ENCODE peak calls at places on chromosomes 1 and 21, in six cellular contexts. One of them, this sample, is unnamed. For H3K4me1, the result is how much of the 10 kb centered on the place peaks cover.

GRCh38 chr1:31013187-31013864 is 52.2 kb downstream of the PUM1 start:
- DNase-seq in GM12878: no peak
- DNase-seq in K562: no peak
- DNase-seq in HCT116: no peak
- DNase-seq in H1: no peak
- DNase-seq in HepG2: peak
- DNase-seq in this sample: no peak

GRCh38 chr1:151314137-151314875 is 12.9 kb downstream of the PI4KB start:
- DNase-seq in K562: no peak
- DNase-seq in HepG2: peak
- DNase-seq in HCT116: no peak
- DNase-seq in GM12878: no peak
- DNase-seq in H1: no peak
- DNase-seq in this sample: no peak

GRCh38 chr1:99005142-99005491 is 456 bp upstream of the PLPPR5 start:
- DNase-seq in K562: no peak
- DNase-seq in GM12878: no peak
- DNase-seq in HCT116: no peak
- DNase-seq in H1: no peak
- DNase-seq in HepG2: no peak
- DNase-seq in this sample: no peak

GRCh38 chr1:217418241-217418840 is 212.5 kb downstream of the GPATCH2 start:
- DNase-seq in GM12878: no peak
- DNase-seq in K562: no peak
- DNase-seq in H1: no peak
- DNase-seq in HCT116: no peak
- DNase-seq in HepG2: no peak
- DNase-seq in this sample: no peak

GRCh38 chr1:1291611-1292441 is 11.6 kb downstream of the SCNN1D start:
- DNase-seq in HCT116: no peak
- DNase-seq in H1: no peak
- DNase-seq in K562: peak
- DNase-seq in GM12878: no peak
- DNase-seq in HepG2: peak
- DNase-seq in this sample: no peak

GRCh38 chr1:208174736-208175507 is 69.3 kb downstream of the PLXNA2 start:
- DNase-seq in GM12878: no peak
- DNase-seq in H1: no peak
- DNase-seq in K562: no peak
- DNase-seq in HepG2: peak
- DNase-seq in HCT116: no peak
- DNase-seq in this sample: no peak

GRCh38 chr1:229271448-229272120 is 673 bp downstream of the RAB4A start:
- DNase-seq in GM12878: no peak
- DNase-seq in HCT116: no peak
- DNase-seq in H1: no peak
- DNase-seq in HepG2: peak
- DNase-seq in K562: no peak
- DNase-seq in this sample: no peak

GRCh38 chr1:78237364-78237916 is 191.7 kb downstream of the GIPC2 start:
- DNase-seq in HCT116: no peak
- DNase-seq in GM12878: no peak
- DNase-seq in H1: peak
- DNase-seq in K562: no peak
- DNase-seq in HepG2: no peak
- DNase-seq in this sample: peak

GRCh38 chr1:167708940-167709389 is 12.8 kb upstream of the MPZL1 start:
- DNase-seq in GM12878: peak
- DNase-seq in K562: no peak
- DNase-seq in HepG2: no peak
- DNase-seq in H1: no peak
- DNase-seq in HCT116: no peak
- DNase-seq in this sample: no peak

GRCh38 chr1:11893907-11894251 is 32.3 kb downstream of the KIAA2013 start:
- DNase-seq in GM12878: no peak
- DNase-seq in HepG2: peak
- DNase-seq in HCT116: peak
- DNase-seq in H1: no peak
- DNase-seq in K562: peak
- DNase-seq in this sample: no peak

GRCh38 chr21:43467785-43468184 is 40.9 kb upstream of the SIK1 start:
- DNase-seq in HepG2: no peak
- DNase-seq in H1: no peak
- DNase-seq in GM12878: no peak
- DNase-seq in HCT116: no peak
- DNase-seq in K562: no peak
- DNase-seq in this sample: no peak

GRCh38 chr1:205410581-205411298 is 11.1 kb downstream of the LEMD1 start:
- DNase-seq in K562: no peak
- DNase-seq in GM12878: no peak
- DNase-seq in HCT116: no peak
- DNase-seq in HepG2: no peak
- DNase-seq in H1: no peak
- DNase-seq in this sample: no peak

GRCh38 chr1:74785944-74786343 is 53.0 kb downstream of the TYW3 start:
- DNase-seq in H1: no peak
- DNase-seq in GM12878: no peak
- DNase-seq in HCT116: no peak
- DNase-seq in K562: no peak
- DNase-seq in HepG2: no peak
- DNase-seq in this sample: no peak

GRCh38 chr1:108316545-108316944 is 72.7 kb upstream of the NBPF4 start:
- DNase-seq in HCT116: peak
- DNase-seq in HepG2: peak
- DNase-seq in GM12878: no peak
- DNase-seq in K562: no peak
- DNase-seq in H1: no peak
- DNase-seq in this sample: peak

GRCh38 chr1:224513787-224514209 is 79.2 kb upstream of the WDR26 start:
- DNase-seq in GM12878: no peak
- DNase-seq in HepG2: peak
- DNase-seq in H1: no peak
- DNase-seq in HCT116: peak
- DNase-seq in K562: peak
- DNase-seq in this sample: peak

GRCh38 chr1:67555487-67556296 is 125.5 kb upstream of the SERBP1 start:
- DNase-seq in GM12878: no peak
- DNase-seq in K562: no peak
- DNase-seq in HepG2: no peak
- DNase-seq in H1: no peak
- DNase-seq in HCT116: no peak
- DNase-seq in this sample: no peak

GRCh38 chr1:231337043-231337471 is 595 bp downstream of the EXOC8 start:
- DNase-seq in GM12878: no peak
- DNase-seq in H1: no peak
- DNase-seq in HCT116: no peak
- DNase-seq in HepG2: no peak
- DNase-seq in K562: peak
- DNase-seq in this sample: no peak

GRCh38 chr1:51190996-51191395 is 45.1 kb upstream of the RNF11 start:
- DNase-seq in H1: no peak
- DNase-seq in GM12878: no peak
- DNase-seq in HepG2: no peak
- DNase-seq in HCT116: no peak
- DNase-seq in K562: no peak
- DNase-seq in this sample: no peak

GRCh38 chr1:19889656-19890055 is 7.5 kb downstream of the OTUD3 start:
- DNase-seq in K562: no peak
- DNase-seq in HepG2: no peak
- DNase-seq in HCT116: no peak
- DNase-seq in GM12878: no peak
- DNase-seq in H1: no peak
- DNase-seq in this sample: no peak

GRCh38 chr21:31872072-31872451 is 758 bp upstream of the HUNK start:
- DNase-seq in GM12878: no peak
- DNase-seq in K562: no peak
- DNase-seq in H1: no peak
- DNase-seq in HepG2: no peak
- DNase-seq in HCT116: no peak
- DNase-seq in this sample: no peak

GRCh38 chr21:34881421-34881820 is 167.7 kb downstream of the RUNX1 start:
- DNase-seq in HCT116: no peak
- DNase-seq in K562: no peak
- DNase-seq in HepG2: no peak
- DNase-seq in GM12878: no peak
- DNase-seq in H1: no peak
- DNase-seq in this sample: no peak
- TF ChIP-seq ZNF274 in HCT116: no peak
- TF ChIP-seq ZNF274 in K562: no peak
- TF ChIP-seq ZNF274 in HepG2: no peak
- TF ChIP-seq ZNF274 in GM12878: no peak
- TF ChIP-seq ZNF274 in H1: no peak
- TF ChIP-seq ZNF274 in this sample: no peak

GRCh38 chr1:193110864-193111263 is 5.7 kb upstream of the GLRX2 start:
- DNase-seq in K562: no peak
- DNase-seq in HepG2: no peak
- DNase-seq in GM12878: no peak
- DNase-seq in H1: no peak
- DNase-seq in HCT116: no peak
- DNase-seq in this sample: no peak

GRCh38 chr1:193113258-193113991 is 8.2 kb upstream of the GLRX2 start:
- DNase-seq in K562: peak
- DNase-seq in GM12878: no peak
- DNase-seq in HCT116: no peak
- DNase-seq in HepG2: no peak
- DNase-seq in H1: no peak
- DNase-seq in this sample: no peak

GRCh38 chr1:193109619-193110018 is 4.4 kb upstream of the GLRX2 start:
- DNase-seq in HCT116: no peak
- DNase-seq in HepG2: peak
- DNase-seq in K562: no peak
- DNase-seq in H1: no peak
- DNase-seq in GM12878: no peak
- DNase-seq in this sample: no peak

GRCh38 chr1:193110246-193110645 is 5.0 kb upstream of the GLRX2 start:
- DNase-seq in HepG2: no peak
- DNase-seq in GM12878: no peak
- DNase-seq in K562: no peak
- DNase-seq in HCT116: no peak
- DNase-seq in H1: no peak
- DNase-seq in this sample: no peak

DNA sequence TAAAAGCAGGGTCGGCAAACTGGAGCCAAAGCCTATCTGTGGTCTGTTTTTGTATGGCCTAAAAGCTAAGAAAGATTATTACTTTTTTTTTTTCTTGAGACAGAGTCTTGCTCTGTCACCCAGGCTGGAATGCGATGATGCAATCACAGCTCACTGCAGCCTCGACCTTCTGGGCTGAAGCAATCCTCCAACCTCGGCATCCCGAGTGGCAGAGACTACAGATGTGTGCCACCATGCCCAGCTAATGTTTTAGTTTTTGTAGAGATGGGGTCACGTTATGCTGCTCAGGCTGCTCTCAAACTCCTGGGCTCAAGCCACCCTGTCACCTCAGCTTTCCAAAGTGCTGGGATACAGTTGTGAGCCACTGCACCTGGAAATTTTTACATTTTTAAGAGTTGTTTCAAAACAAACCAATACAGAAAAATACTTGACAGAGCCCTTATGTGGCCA is 6.5 kb upstream of the GLRX2 start:
- DNase-seq in H1: no peak
- DNase-seq in GM12878: no peak
- DNase-seq in K562: no peak
- DNase-seq in HCT116: peak
- DNase-seq in HepG2: peak
- DNase-seq in this sample: no peak
- H3K4me1 ChIP-seq in H1: under half
- H3K4me1 ChIP-seq in GM12878: under half
- H3K4me1 ChIP-seq in K562: under half
- H3K4me1 ChIP-seq in HCT116: under half
- H3K4me1 ChIP-seq in HepG2: half or more
- H3K4me1 ChIP-seq in this sample: under half

GRCh38 chr1:2950926-2951305 is 70.4 kb upstream of the ACTRT2 start:
- DNase-seq in HCT116: no peak
- DNase-seq in H1: no peak
- DNase-seq in GM12878: no peak
- DNase-seq in HepG2: no peak
- DNase-seq in K562: no peak
- DNase-seq in this sample: no peak

GRCh38 chr1:2946999-2947650 is 74.1 kb upstream of the ACTRT2 start:
- DNase-seq in H1: no peak
- DNase-seq in HepG2: no peak
- DNase-seq in K562: no peak
- DNase-seq in HCT116: no peak
- DNase-seq in GM12878: no peak
- DNase-seq in this sample: no peak

GRCh38 chr1:2948001-2948750 is 73.1 kb upstream of the ACTRT2 start:
- DNase-seq in H1: no peak
- DNase-seq in HCT116: no peak
- DNase-seq in GM12878: no peak
- DNase-seq in HepG2: no peak
- DNase-seq in K562: no peak
- DNase-seq in this sample: no peak

GRCh38 chr1:2949966-2950925 is 71.0 kb upstream of the ACTRT2 start:
- DNase-seq in H1: no peak
- DNase-seq in GM12878: no peak
- DNase-seq in HepG2: no peak
- DNase-seq in K562: no peak
- DNase-seq in HCT116: no peak
- DNase-seq in this sample: no peak

DNA sequence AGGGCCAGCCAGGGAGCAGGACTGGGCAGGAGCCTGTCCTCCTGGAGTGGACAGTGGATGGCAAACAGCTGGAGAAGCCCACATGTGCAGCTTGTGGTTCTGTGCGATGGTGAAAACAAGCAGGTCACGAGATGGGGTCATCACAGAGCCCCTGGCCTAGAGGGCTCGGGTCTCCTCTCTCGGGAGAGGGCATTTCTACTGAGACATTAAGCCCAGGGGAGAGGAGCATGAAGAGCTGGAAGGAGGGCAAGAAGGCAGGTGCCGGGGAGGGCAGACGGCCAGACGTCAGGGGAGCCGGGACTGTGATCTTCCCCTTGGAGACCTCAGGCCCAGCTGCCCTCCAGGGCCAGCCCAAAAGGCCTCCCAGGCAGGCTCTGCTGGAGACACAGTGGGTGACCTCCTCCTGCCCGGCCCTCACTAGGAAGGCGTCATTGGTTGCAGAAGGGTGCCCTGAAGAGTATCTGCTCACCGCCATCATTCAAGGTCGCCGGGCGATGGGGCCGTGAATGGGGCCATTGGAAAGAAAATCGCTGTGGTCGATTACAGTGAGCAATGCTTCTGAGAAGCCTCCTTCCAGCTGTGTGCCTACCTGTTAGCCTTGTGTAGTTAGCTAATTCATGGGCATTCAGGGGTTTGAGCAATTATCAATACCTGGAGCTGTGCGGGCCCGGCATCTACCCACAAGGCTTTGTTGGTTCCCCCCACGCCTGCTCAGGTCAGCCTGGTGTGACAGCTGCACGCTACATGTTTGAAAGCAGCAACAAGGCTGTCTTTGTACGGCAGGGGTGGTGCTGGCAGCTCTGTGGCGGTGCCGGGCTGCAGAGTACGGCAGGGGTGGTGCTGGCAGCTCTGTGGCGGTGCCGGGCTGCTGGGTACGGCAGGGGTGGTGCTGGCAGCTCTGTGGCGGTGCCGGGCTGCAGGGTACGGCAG is 72.3 kb upstream of the ACTRT2 start:
- DNase-seq in K562: no peak
- DNase-seq in GM12878: no peak
- DNase-seq in HCT116: no peak
- DNase-seq in HepG2: no peak
- DNase-seq in H1: no peak
- DNase-seq in this sample: no peak
- TF ChIP-seq ZNF274 in K562: no peak
- TF ChIP-seq ZNF274 in GM12878: no peak
- TF ChIP-seq ZNF274 in HCT116: no peak
- TF ChIP-seq ZNF274 in HepG2: no peak
- TF ChIP-seq ZNF274 in H1: no peak
- TF ChIP-seq ZNF274 in this sample: no peak

GRCh38 chr1:154407866-154408777 is 3.0 kb downstream of the IL6R start:
- DNase-seq in HCT116: no peak
- DNase-seq in K562: no peak
- DNase-seq in HepG2: peak
- DNase-seq in GM12878: no peak
- DNase-seq in H1: no peak
- DNase-seq in this sample: no peak
- H3K4me1 ChIP-seq in HCT116: under half
- H3K4me1 ChIP-seq in K562: under half
- H3K4me1 ChIP-seq in HepG2: half or more
- H3K4me1 ChIP-seq in GM12878: half or more
- H3K4me1 ChIP-seq in H1: under half
- H3K4me1 ChIP-seq in this sample: under half